ENCODE peak calls at places on chromosomes 13 and 19, in six cellular contexts. N, C, B, F, K and E are unnamed samples.

GRCh38 chr13:85247780-85248179 is 551.4 kb downstream of the SLITRK6 start:
- DNase-seq in N (no peak), C (no peak), B (no peak), F (no peak), K (no peak), E (no peak)

GRCh38 chr13:28609936-28610335 is 49.0 kb upstream of the POMP start:
- DNase-seq in N (no peak), C (no peak), B (no peak), F (no peak), K (no peak), E (no peak)

GRCh38 chr19:53394522-53394973 is 401 bp upstream of the ZNF765 start:
- DNase-seq in N (peak; percentile 28), C (peak; percentile 18), B (peak; percentile 23), F (peak; percentile 56), K (peak; percentile 61), E (peak; percentile 59)

GRCh38 chr13:113724780-113725315 is 34.2 kb upstream of the TMEM255B start:
- DNase-seq in N (peak; percentile 73), C (peak; percentile 34), B (peak; percentile 49), F (peak; percentile 85), K (peak; percentile 81), E (peak; percentile 76)

GRCh38 chr13:40644838-40645620 is 21.4 kb downstream of the FOXO1 start:
- DNase-seq in N (no peak), C (no peak), B (no peak), F (no peak), K (no peak), E (no peak)

GRCh38 chr19:49876422-49877019 is 634 bp downstream of the AKT1S1 start:
- DNase-seq in N (peak; percentile 98), C (peak; percentile 93), B (peak; percentile 96), F (peak; percentile 98), K (peak; percentile 98), E (peak; percentile 98)

GRCh38 chr13:93620366-93620765 is 393.8 kb downstream of the GPC6 start:
- DNase-seq in N (no peak), C (no peak), B (no peak), F (no peak), K (no peak), E (no peak)

GRCh38 chr19:35757231-35757748 is 461 bp upstream of the HSPB6 start:
- DNase-seq in N (peak; percentile 74), C (peak; percentile 76), B (peak; percentile 84), F (peak; percentile 91), K (peak; percentile 87), E (peak; percentile 92)

GRCh38 chr19:8017808-8018207 is 12.4 kb upstream of the ELAVL1 start:
- DNase-seq in N (peak; percentile 51), C (no peak), B (no peak), F (no peak), K (no peak), E (no peak)

GRCh38 chr19:17873661-17874422 is 2.1 kb downstream of the SLC5A5 start:
- DNase-seq in N (peak; percentile 53), C (no peak), B (no peak), F (no peak), K (no peak), E (no peak)

GRCh38 chr19:33157906-33158305 is 26.0 kb downstream of the WDR88 start:
- DNase-seq in N (no peak), C (no peak), B (no peak), F (no peak), K (no peak), E (no peak)

GRCh38 chr13:89324582-89324981 is 1653.4 kb downstream of the SLITRK5 start:
- DNase-seq in N (no peak), C (no peak), B (no peak), F (no peak), K (no peak), E (no peak)

GRCh38 chr19:7925171-7925837 is 631 bp downstream of the CTXN1 start:
- DNase-seq in N (peak; percentile 77), C (no peak), B (no peak), F (peak; percentile 54), K (peak; percentile 76), E (peak; percentile 80)

GRCh38 chr13:37118002-37118401 is 12.5 kb upstream of the CSNK1A1L start:
- DNase-seq in N (no peak), C (no peak), B (no peak), F (peak; percentile 44), K (peak; percentile 48), E (no peak)

GRCh38 chr13:47166341-47166740 is 269.5 kb upstream of the HTR2A start:
- DNase-seq in N (no peak), C (no peak), B (no peak), F (no peak), K (no peak), E (no peak)

GRCh38 chr13:29758591-29759114 is 91.8 kb downstream of the UBL3 start:
- DNase-seq in N (peak; percentile 70), C (no peak), B (no peak), F (peak; percentile 13), K (no peak), E (peak; percentile 18)

GRCh38 chr13:82647540-82647939 is 1234.7 kb downstream of the SLITRK1 start:
- DNase-seq in N (no peak), C (no peak), B (no peak), F (no peak), K (no peak), E (no peak)

GRCh38 chr13:23141964-23142363 is 38.8 kb upstream of the SGCG start:
- DNase-seq in N (no peak), C (no peak), B (no peak), F (no peak), K (no peak), E (no peak)

GRCh38 chr19:5147971-5148793 is 179.3 kb downstream of the KDM4B start:
- DNase-seq in N (no peak), C (peak; percentile 1), B (no peak), F (no peak), K (peak; percentile 25), E (peak; percentile 58)

GRCh38 chr19:56403261-56403660 is 871 bp upstream of the ZNF583 start:
- DNase-seq in N (no peak), C (no peak), B (no peak), F (no peak), K (no peak), E (no peak)

GRCh38 chr13:41835871-41836270 is 125.0 kb downstream of the VWA8 start:
- DNase-seq in N (no peak), C (no peak), B (no peak), F (no peak), K (no peak), E (no peak)

GRCh38 chr13:94711561-94712286 is 621 bp downstream of the SOX21 start:
- DNase-seq in N (no peak), C (no peak), B (no peak), F (no peak), K (no peak), E (no peak)

GRCh38 chr13:41639237-41639904 is 182.0 kb downstream of the RGCC start:
- DNase-seq in N (no peak), C (no peak), B (no peak), F (no peak), K (no peak), E (no peak)

GRCh38 chr19:38892841-38893240 is 6.6 kb downstream of the SIRT2 start:
- DNase-seq in N (no peak), C (no peak), B (no peak), F (no peak), K (no peak), E (no peak)

GRCh38 chr19:17125728-17126677 is 50.4 kb downstream of the MYO9B start:
- DNase-seq in N (peak; percentile 68), C (peak; percentile 41), B (no peak), F (peak; percentile 74), K (peak; percentile 64), E (peak; percentile 71)

GRCh38 chr19:6772028-6772865 is at the start of gene VAV1:
- DNase-seq in N (peak; percentile 84), C (no peak), B (no peak), F (peak; percentile 39), K (peak; percentile 61), E (peak; percentile 41)

GRCh38 chr19:33731886-33732285 is 64.8 kb upstream of the KCTD15 start:
- DNase-seq in N (no peak), C (no peak), B (no peak), F (no peak), K (no peak), E (no peak)

GRCh38 chr13:19658831-19659230 is 25.4 kb downstream of the MPHOSPH8 start:
- DNase-seq in N (no peak), C (no peak), B (no peak), F (no peak), K (no peak), E (no peak)

GRCh38 chr13:113742445-113743120 is 16.4 kb upstream of the TMEM255B start:
- DNase-seq in N (no peak), C (no peak), B (no peak), F (no peak), K (no peak), E (no peak)

GRCh38 chr19:13026478-13026999 is 31.3 kb downstream of the NFIX start:
- DNase-seq in N (peak; percentile 66), C (no peak), B (no peak), F (no peak), K (no peak), E (no peak)

GRCh38 chr19:11254662-11255061 is 7.7 kb downstream of the DOCK6 start:
- DNase-seq in N (no peak), C (no peak), B (no peak), F (no peak), K (no peak), E (no peak)
- TF ChIP-seq CTCF in N (no peak), C (no peak), B (no peak), F (no peak), K (no peak), E (no peak)

DNA sequence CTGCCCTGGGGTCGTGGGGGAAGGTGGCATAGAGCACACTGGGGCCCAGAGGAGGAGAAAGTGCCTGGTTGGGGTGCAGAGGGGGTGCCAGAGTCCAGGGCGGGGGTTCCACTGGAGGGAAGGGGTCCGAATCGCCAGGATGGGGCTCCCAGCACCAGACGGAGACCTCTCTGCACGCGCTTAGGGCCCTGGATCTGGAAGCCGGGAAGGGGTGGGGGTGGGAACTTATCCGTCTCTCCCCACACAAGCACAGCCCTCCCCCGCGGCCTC is 2.8 kb downstream of the MIDN start:
- DNase-seq in N (peak; percentile 82), C (no peak), B (peak; percentile 65), F (no peak), K (no peak), E (peak; percentile 88)
- H3K4me1 ChIP-seq in N (peaks cover 61% of the 10 kb centered on the region), C (peaks cover 27% of the 10 kb centered on the region), B (peaks cover 46% of the 10 kb centered on the region), F (peaks cover 53% of the 10 kb centered on the region), K (peaks cover 75% of the 10 kb centered on the region), E (peaks cover 52% of the 10 kb centered on the region)

GRCh38 chr19:14089412-14089661 is 1.2 kb downstream of the SAMD1 start:
- DNase-seq in N (no peak), C (no peak), B (no peak), F (no peak), K (no peak), E (no peak)
- TF ChIP-seq CTCF in N (no peak), C (no peak), B (no peak), F (peak; percentile 12), K (no peak), E (no peak)

DNA sequence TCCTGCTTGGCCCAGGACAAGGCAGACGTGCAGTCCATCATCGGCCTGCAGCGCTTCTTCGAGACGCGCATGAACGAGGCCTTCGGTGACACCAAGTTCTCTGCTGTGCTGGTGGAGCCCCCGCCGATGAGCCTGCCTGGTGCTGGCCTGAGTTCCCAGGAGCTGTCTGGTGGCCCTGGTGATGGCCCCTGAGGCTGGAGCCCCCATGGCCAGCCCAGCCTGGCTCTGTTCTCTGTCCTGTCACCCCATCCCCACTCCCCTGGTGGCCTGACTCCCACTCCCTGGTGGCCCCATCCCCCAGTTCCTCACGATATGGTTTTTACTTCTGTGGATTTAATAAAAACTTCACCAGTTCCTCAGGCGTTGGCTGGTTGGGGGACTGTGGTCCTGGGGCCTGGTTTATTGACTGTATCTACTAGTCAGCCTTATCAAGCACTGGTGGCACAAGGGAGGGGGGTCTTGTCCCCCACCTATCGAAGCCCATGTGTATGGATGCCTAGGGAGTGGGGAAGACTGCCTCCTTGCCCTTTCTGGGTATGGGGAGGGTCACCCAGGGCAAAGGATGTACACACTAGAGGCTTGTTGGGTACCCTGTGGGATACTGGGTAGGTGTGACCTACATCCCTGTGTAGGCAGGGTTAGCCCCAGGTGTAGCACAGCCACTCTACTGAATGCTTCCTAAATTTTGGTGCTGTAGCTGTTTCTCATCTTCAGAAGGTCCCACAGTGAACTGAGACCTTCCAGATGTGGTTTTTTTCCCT is 4.4 kb downstream of the CHMP2A start:
- DNase-seq in N (no peak), C (no peak), B (no peak), F (no peak), K (no peak), E (no peak)
- H3K4me1 ChIP-seq in N (peaks cover 31% of the 10 kb centered on the region), C (peaks cover 24% of the 10 kb centered on the region), B (peaks cover 32% of the 10 kb centered on the region), F (peaks cover 41% of the 10 kb centered on the region), K (peaks cover 39% of the 10 kb centered on the region), E (peaks cover 34% of the 10 kb centered on the region)